ENCODE peak calls at places on chromosomes 3 and 15, in eight cellular contexts. A is mucosa of gallbladder; O is left colon; R is NCI-H69; D is HS-27A; Z is stimulated activated CD8-positive, alpha-beta memory T cell treated with anti-CD3 and anti-CD28 coated beads, Interleukin-7, amount 100 ng/mL, for 1 hour; J is A549; V is ELR. L is an unnamed sample.

GRCh38 chr15:34642252-34642651 is 58.8 kb upstream of the GOLGA8B start:
- DNase-seq in A (no peak), O (no peak), R (peak; percentile 32), D (no peak), Z (no peak), J (no peak), V (no peak), L (no peak)

GRCh38 chr3:50268276-50268675 is 671 bp upstream of the SEMA3B start:
- DNase-seq in A (no peak), O (no peak), R (no peak), D (no peak), Z (no peak), J (no peak), V (no peak), L (no peak)

GRCh38 chr15:99438691-99439523 is 126.9 kb upstream of the MEF2A start:
- DNase-seq in A (no peak), O (peak; percentile 4), R (peak; percentile 12), D (no peak), Z (no peak), J (no peak), V (no peak), L (no peak)

GRCh38 chr15:90264649-90265048 is 823 bp upstream of the NGRN start:
- DNase-seq in A (no peak), O (peak; percentile 60), R (peak; percentile 12), D (no peak), Z (no peak), J (peak; percentile 18), V (peak; percentile 32), L (no peak)

GRCh38 chr3:132032959-132033358 is 1.9 kb downstream of the CPNE4 start:
- DNase-seq in A (no peak), O (no peak), R (no peak), D (no peak), Z (no peak), J (no peak), V (no peak), L (no peak)

GRCh38 chr3:31533169-31533870 is 595 bp downstream of the STT3B start:
- DNase-seq in A (peak; percentile 51), O (peak; percentile 75), R (peak; percentile 54), D (no peak), Z (no peak), J (peak; percentile 27), V (peak; percentile 62), L (peak; percentile 38)

GRCh38 chr3:59836525-59836924 is 786.7 kb upstream of the CFAP20DC start:
- DNase-seq in A (no peak), O (no peak), R (peak; percentile 5), D (no peak), Z (no peak), J (no peak), V (no peak), L (no peak)

GRCh38 chr3:146465713-146466465 is 3.5 kb downstream of the PLSCR2 start:
- DNase-seq in A (no peak), O (no peak), R (no peak), D (no peak), Z (no peak), J (no peak), V (peak; percentile 19), L (no peak)

GRCh38 chr15:76150508-76150907 is 90.7 kb downstream of the TMEM266 start:
- DNase-seq in A (no peak), O (peak; percentile 23), R (peak; percentile 33), D (no peak), Z (no peak), J (no peak), V (no peak), L (no peak)

GRCh38 chr15:36501063-36501678 is 78.3 kb upstream of the CDIN1 start:
- DNase-seq in A (peak; percentile 44), O (no peak), R (peak; percentile 97), D (peak; percentile 41), Z (no peak), J (peak; percentile 13), V (peak; percentile 78), L (no peak)

GRCh38 chr3:133943639-133944131 is 48.0 kb upstream of the RAB6B start:
- DNase-seq in A (peak; percentile 45), O (peak; percentile 23), R (no peak), D (peak; percentile 82), Z (no peak), J (peak; percentile 46), V (peak; percentile 93), L (no peak)

GRCh38 chr3:147616998-147617619 is 207.9 kb downstream of the ZIC1 start:
- DNase-seq in A (no peak), O (no peak), R (peak; percentile 42), D (no peak), Z (no peak), J (no peak), V (peak; percentile 75), L (no peak)

GRCh38 chr3:17088602-17089313 is 204.0 kb downstream of the PLCL2 start:
- DNase-seq in A (peak; percentile 28), O (no peak), R (no peak), D (no peak), Z (peak; percentile 14), J (no peak), V (no peak), L (peak; percentile 44)

GRCh38 chr3:124846189-124846588 is 41.0 kb downstream of the ITGB5 start:
- DNase-seq in A (no peak), O (no peak), R (no peak), D (no peak), Z (no peak), J (no peak), V (peak; percentile 49), L (no peak)

GRCh38 chr3:152595975-152596832 is 238.7 kb upstream of the P2RY1 start:
- DNase-seq in A (peak; percentile 84), O (peak; percentile 66), R (peak; percentile 6), D (peak; percentile 7), Z (no peak), J (no peak), V (peak; percentile 32), L (no peak)

GRCh38 chr3:53823956-53824320 is 22.3 kb downstream of the CHDH start:
- DNase-seq in A (no peak), O (no peak), R (no peak), D (no peak), Z (no peak), J (no peak), V (no peak), L (no peak)

GRCh38 chr3:53800041-53800440 is 46.2 kb downstream of the CHDH start:
- DNase-seq in A (no peak), O (no peak), R (no peak), D (no peak), Z (no peak), J (no peak), V (no peak), L (no peak)

GRCh38 chr3:139548801-139549200 is 9.3 kb upstream of the RBP1 start:
- DNase-seq in A (peak; percentile 72), O (no peak), R (no peak), D (no peak), Z (no peak), J (no peak), V (no peak), L (no peak)

GRCh38 chr15:55846108-55846707 is 103.3 kb upstream of the PRTG start:
- DNase-seq in A (peak; percentile 74), O (peak; percentile 9), R (peak; percentile 85), D (peak; percentile 29), Z (no peak), J (peak; percentile 71), V (peak; percentile 85), L (no peak)

GRCh38 chr15:38226867-38227266 is 25.8 kb upstream of the SPRED1 start:
- DNase-seq in A (peak; percentile 72), O (peak; percentile 44), R (peak; percentile 26), D (peak; percentile 38), Z (no peak), J (peak; percentile 36), V (peak; percentile 90), L (no peak)

GRCh38 chr15:31292391-31293020 is 34.1 kb upstream of the KLF13 start:
- DNase-seq in A (peak; percentile 17), O (no peak), R (peak; percentile 63), D (no peak), Z (no peak), J (no peak), V (no peak), L (no peak)

GRCh38 chr3:154060606-154061380 is 60.4 kb upstream of the ARHGEF26 start:
- DNase-seq in A (peak; percentile 42), O (no peak), R (no peak), D (no peak), Z (no peak), J (no peak), V (no peak), L (no peak)

GRCh38 chr3:117035785-117036184 is 326.2 kb downstream of the TUSC7 start:
- DNase-seq in A (no peak), O (peak; percentile 18), R (no peak), D (no peak), Z (no peak), J (no peak), V (peak; percentile 2), L (no peak)

GRCh38 chr3:114892880-114893279 is 254.2 kb downstream of the ZBTB20 start:
- DNase-seq in A (no peak), O (no peak), R (peak; percentile 27), D (no peak), Z (no peak), J (no peak), V (no peak), L (no peak)

GRCh38 chr15:33234019-33234418 is 39.5 kb upstream of the FMN1 start:
- DNase-seq in A (no peak), O (no peak), R (peak; percentile 76), D (no peak), Z (no peak), J (peak; percentile 55), V (peak; percentile 71), L (no peak)

GRCh38 chr3:4914464-4914863 is 64.8 kb upstream of the BHLHE40 start:
- DNase-seq in A (no peak), O (no peak), R (no peak), D (no peak), Z (no peak), J (no peak), V (no peak), L (no peak)

GRCh38 chr3:173618703-173619102 is 221.2 kb downstream of the NLGN1 start:
- DNase-seq in A (peak; percentile 34), O (no peak), R (no peak), D (no peak), Z (no peak), J (no peak), V (no peak), L (no peak)

GRCh38 chr3:66797916-66798560 is 200.1 kb upstream of the KBTBD8 start:
- DNase-seq in A (peak; percentile 37), O (no peak), R (peak; percentile 35), D (no peak), Z (no peak), J (no peak), V (no peak), L (no peak)

GRCh38 chr3:178352300-178353021 is 183.8 kb upstream of the KCNMB2 start:
- DNase-seq in A (peak; percentile 16), O (no peak), R (peak; percentile 81), D (peak; percentile 81), Z (no peak), J (peak; percentile 7), V (peak; percentile 88), L (no peak)

GRCh38 chr3:133136114-133137041 is 98.2 kb downstream of the TMEM108 start:
- DNase-seq in A (no peak), O (no peak), R (peak; percentile 93), D (no peak), Z (no peak), J (no peak), V (peak; percentile 36), L (no peak)

GRCh38 chr3:67109651-67110204 is 111.6 kb downstream of the KBTBD8 start:
- DNase-seq in A (no peak), O (no peak), R (peak; percentile 31), D (peak; percentile 47), Z (no peak), J (peak; percentile 4), V (peak; percentile 74), L (no peak)

GRCh38 chr3:16913264-16913580 is 28.5 kb downstream of the PLCL2 start:
- DNase-seq in A (no peak), O (no peak), R (no peak), D (no peak), Z (no peak), J (no peak), V (no peak), L (no peak)

GRCh38 chr3:87691109-87691508 is 367.7 kb downstream of the CGGBP1 start:
- DNase-seq in A (no peak), O (no peak), R (no peak), D (peak; percentile 22), Z (no peak), J (no peak), V (peak; percentile 91), L (no peak)

GRCh38 chr3:126913524-126913923 is 69.4 kb upstream of the PLXNA1 start:
- DNase-seq in A (no peak), O (no peak), R (peak; percentile 49), D (no peak), Z (no peak), J (no peak), V (peak; percentile 46), L (no peak)

L was measured in central memory CD8-positive, alpha-beta T cell.